ENCODE peak calls at places on chromosomes 3 and 15, in five cellular contexts. One of them, this sample, is unnamed.

GRCh38 chr3:106610362-106610997 is 741.7 kb upstream of the CBLB start:
- DNase-seq in neuronal stem cell: no peak
- DNase-seq in IMR-90: peak; percentile 53
- DNase-seq in trophoblast cell: no peak
- DNase-seq in mesenchymal stem cell: no peak
- DNase-seq in this sample: no peak

GRCh38 chr3:107962946-107963345 is 127.9 kb downstream of the CD47 start:
- DNase-seq in neuronal stem cell: no peak
- DNase-seq in IMR-90: peak; percentile 36
- DNase-seq in trophoblast cell: peak; percentile 33
- DNase-seq in mesenchymal stem cell: peak; percentile 13
- DNase-seq in this sample: no peak

GRCh38 chr15:57301307-57301706 is 75.0 kb upstream of the CGNL1 start:
- DNase-seq in neuronal stem cell: no peak
- DNase-seq in IMR-90: no peak
- DNase-seq in trophoblast cell: no peak
- DNase-seq in mesenchymal stem cell: no peak
- DNase-seq in this sample: no peak

GRCh38 chr3:124935794-124936542 is 1.4 kb upstream of the MUC13 start:
- DNase-seq in neuronal stem cell: no peak
- DNase-seq in IMR-90: no peak
- DNase-seq in trophoblast cell: no peak
- DNase-seq in mesenchymal stem cell: no peak
- DNase-seq in this sample: no peak

GRCh38 chr3:155032918-155033317 is 47.2 kb upstream of the MME start:
- DNase-seq in neuronal stem cell: peak; percentile 15
- DNase-seq in IMR-90: peak; percentile 57
- DNase-seq in trophoblast cell: peak; percentile 25
- DNase-seq in mesenchymal stem cell: peak; percentile 62
- DNase-seq in this sample: no peak

GRCh38 chr3:133782454-133782853 is 23.2 kb upstream of the SRPRB start:
- DNase-seq in neuronal stem cell: no peak
- DNase-seq in IMR-90: no peak
- DNase-seq in trophoblast cell: no peak
- DNase-seq in mesenchymal stem cell: no peak
- DNase-seq in this sample: no peak

GRCh38 chr15:44882499-44882968 is 74.0 kb upstream of the TERB2 start:
- DNase-seq in neuronal stem cell: no peak
- DNase-seq in IMR-90: no peak
- DNase-seq in trophoblast cell: no peak
- DNase-seq in mesenchymal stem cell: no peak
- DNase-seq in this sample: no peak

GRCh38 chr3:155079795-155080546 is at the start of gene MME:
- DNase-seq in neuronal stem cell: peak; percentile 70
- DNase-seq in IMR-90: peak; percentile 73
- DNase-seq in trophoblast cell: peak; percentile 68
- DNase-seq in mesenchymal stem cell: peak; percentile 82
- DNase-seq in this sample: peak; percentile 94

GRCh38 chr3:188085596-188086560 is 68.1 kb upstream of the LPP start:
- DNase-seq in neuronal stem cell: no peak
- DNase-seq in IMR-90: no peak
- DNase-seq in trophoblast cell: no peak
- DNase-seq in mesenchymal stem cell: no peak
- DNase-seq in this sample: no peak

GRCh38 chr15:64046347-64047153 is at the start of gene DAPK2:
- DNase-seq in neuronal stem cell: peak; percentile 70
- DNase-seq in IMR-90: peak; percentile 34
- DNase-seq in trophoblast cell: peak; percentile 73
- DNase-seq in mesenchymal stem cell: peak; percentile 49
- DNase-seq in this sample: peak; percentile 77

GRCh38 chr15:92226020-92226612 is 167.6 kb upstream of the ST8SIA2 start:
- DNase-seq in neuronal stem cell: no peak
- DNase-seq in IMR-90: no peak
- DNase-seq in trophoblast cell: peak; percentile 41
- DNase-seq in mesenchymal stem cell: no peak
- DNase-seq in this sample: peak; percentile 45

GRCh38 chr3:133865136-133865855 is 30.4 kb downstream of the RAB6B start:
- DNase-seq in neuronal stem cell: no peak
- DNase-seq in IMR-90: no peak
- DNase-seq in trophoblast cell: no peak
- DNase-seq in mesenchymal stem cell: no peak
- DNase-seq in this sample: no peak

GRCh38 chr3:52896613-52897012 is 735 bp downstream of the STIMATE start:
- DNase-seq in neuronal stem cell: no peak
- DNase-seq in IMR-90: no peak
- DNase-seq in trophoblast cell: peak; percentile 6
- DNase-seq in mesenchymal stem cell: no peak
- DNase-seq in this sample: peak; percentile 67

GRCh38 chr15:87575896-87576295 is 680.6 kb downstream of the NTRK3 start:
- DNase-seq in neuronal stem cell: no peak
- DNase-seq in IMR-90: no peak
- DNase-seq in trophoblast cell: no peak
- DNase-seq in mesenchymal stem cell: no peak
- DNase-seq in this sample: no peak

GRCh38 chr3:37458162-37458895 is 283.9 kb upstream of the LRRFIP2 start:
- DNase-seq in neuronal stem cell: no peak
- DNase-seq in IMR-90: no peak
- DNase-seq in trophoblast cell: no peak
- DNase-seq in mesenchymal stem cell: no peak
- DNase-seq in this sample: no peak

GRCh38 chr3:129611812-129612349 is 5.4 kb upstream of the PLXND1 start:
- DNase-seq in neuronal stem cell: no peak
- DNase-seq in IMR-90: peak; percentile 49
- DNase-seq in trophoblast cell: peak; percentile 92
- DNase-seq in mesenchymal stem cell: peak; percentile 84
- DNase-seq in this sample: peak; percentile 88

GRCh38 chr15:74129411-74130088 is 836 bp upstream of the ISLR2 start:
- DNase-seq in neuronal stem cell: no peak
- DNase-seq in IMR-90: no peak
- DNase-seq in trophoblast cell: no peak
- DNase-seq in mesenchymal stem cell: no peak
- DNase-seq in this sample: peak; percentile 73

GRCh38 chr3:102673271-102674115 is 238.7 kb downstream of the ZPLD1 start:
- DNase-seq in neuronal stem cell: peak; percentile 79
- DNase-seq in IMR-90: peak; percentile 21
- DNase-seq in trophoblast cell: peak; percentile 62
- DNase-seq in mesenchymal stem cell: peak; percentile 40
- DNase-seq in this sample: peak; percentile 70

GRCh38 chr3:47961815-47962606 is 54.2 kb downstream of the MAP4 start:
- DNase-seq in neuronal stem cell: no peak
- DNase-seq in IMR-90: no peak
- DNase-seq in trophoblast cell: peak; percentile 37
- DNase-seq in mesenchymal stem cell: peak; percentile 29
- DNase-seq in this sample: no peak

GRCh38 chr15:55907797-55908196 is 85.6 kb downstream of the NEDD4 start:
- DNase-seq in neuronal stem cell: no peak
- DNase-seq in IMR-90: peak; percentile 99
- DNase-seq in trophoblast cell: peak; percentile 87
- DNase-seq in mesenchymal stem cell: peak; percentile 94
- DNase-seq in this sample: no peak

GRCh38 chr15:69751575-69751974 is 299.0 kb downstream of the RPLP1 start:
- DNase-seq in neuronal stem cell: no peak
- DNase-seq in IMR-90: no peak
- DNase-seq in trophoblast cell: no peak
- DNase-seq in mesenchymal stem cell: peak; percentile 60
- DNase-seq in this sample: no peak

GRCh38 chr3:61650276-61650675 is 88.9 kb downstream of the PTPRG start:
- DNase-seq in neuronal stem cell: no peak
- DNase-seq in IMR-90: peak; percentile 85
- DNase-seq in trophoblast cell: no peak
- DNase-seq in mesenchymal stem cell: no peak
- DNase-seq in this sample: no peak

GRCh38 chr3:55486857-55487375 is at the start of gene WNT5A:
- DNase-seq in neuronal stem cell: peak; percentile 51
- DNase-seq in IMR-90: no peak
- DNase-seq in trophoblast cell: peak; percentile 41
- DNase-seq in mesenchymal stem cell: peak; percentile 65
- DNase-seq in this sample: peak; percentile 77

GRCh38 chr3:112676659-112677234 is 35.8 kb upstream of the CCDC80 start:
- DNase-seq in neuronal stem cell: no peak
- DNase-seq in IMR-90: peak; percentile 99
- DNase-seq in trophoblast cell: peak; percentile 78
- DNase-seq in mesenchymal stem cell: peak; percentile 97
- DNase-seq in this sample: peak; percentile 43

GRCh38 chr3:101676765-101677435 is at the start of gene ZBTB11:
- DNase-seq in neuronal stem cell: peak; percentile 100
- DNase-seq in IMR-90: peak; percentile 100
- DNase-seq in trophoblast cell: peak; percentile 100
- DNase-seq in mesenchymal stem cell: peak; percentile 100
- DNase-seq in this sample: peak; percentile 99

GRCh38 chr3:129602730-129603560 is 3.5 kb downstream of the PLXND1 start:
- DNase-seq in neuronal stem cell: no peak
- DNase-seq in IMR-90: peak; percentile 95
- DNase-seq in trophoblast cell: no peak
- DNase-seq in mesenchymal stem cell: peak; percentile 99
- DNase-seq in this sample: peak; percentile 79

GRCh38 chr3:153714588-153715285 is 406.5 kb upstream of the ARHGEF26 start:
- DNase-seq in neuronal stem cell: no peak
- DNase-seq in IMR-90: no peak
- DNase-seq in trophoblast cell: no peak
- DNase-seq in mesenchymal stem cell: no peak
- DNase-seq in this sample: no peak

DNA sequence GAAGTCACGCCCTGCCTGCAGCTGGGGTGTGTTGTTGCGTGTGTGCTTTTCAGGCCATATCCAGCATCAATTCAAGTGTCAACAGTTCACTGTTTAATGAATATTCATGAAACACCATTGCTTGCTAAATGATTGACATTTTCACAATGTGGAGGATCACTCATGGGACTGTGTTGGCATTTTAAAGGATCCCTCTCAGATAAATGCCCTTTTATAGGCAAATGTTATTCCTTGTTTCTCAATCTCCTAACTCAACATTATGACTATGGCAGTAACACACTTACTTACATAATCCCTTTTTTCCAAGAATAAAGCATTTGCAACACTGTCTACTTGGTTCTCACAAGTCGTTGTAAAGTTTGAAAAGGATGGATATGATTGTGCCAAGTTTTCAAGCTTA is 511.4 kb downstream of the GABRG3 start:
- DNase-seq in neuronal stem cell: no peak
- DNase-seq in IMR-90: no peak
- DNase-seq in trophoblast cell: no peak
- DNase-seq in mesenchymal stem cell: no peak
- DNase-seq in this sample: no peak
- H2BK5ac ChIP-seq in neuronal stem cell: no peak overlapping the region
- H2BK5ac ChIP-seq in IMR-90: no peak overlapping the region
- H2BK5ac ChIP-seq in trophoblast cell: no peak overlapping the region
- H2BK5ac ChIP-seq in mesenchymal stem cell: no peak overlapping the region
- H2BK5ac ChIP-seq in this sample: no peak overlapping the region

DNA sequence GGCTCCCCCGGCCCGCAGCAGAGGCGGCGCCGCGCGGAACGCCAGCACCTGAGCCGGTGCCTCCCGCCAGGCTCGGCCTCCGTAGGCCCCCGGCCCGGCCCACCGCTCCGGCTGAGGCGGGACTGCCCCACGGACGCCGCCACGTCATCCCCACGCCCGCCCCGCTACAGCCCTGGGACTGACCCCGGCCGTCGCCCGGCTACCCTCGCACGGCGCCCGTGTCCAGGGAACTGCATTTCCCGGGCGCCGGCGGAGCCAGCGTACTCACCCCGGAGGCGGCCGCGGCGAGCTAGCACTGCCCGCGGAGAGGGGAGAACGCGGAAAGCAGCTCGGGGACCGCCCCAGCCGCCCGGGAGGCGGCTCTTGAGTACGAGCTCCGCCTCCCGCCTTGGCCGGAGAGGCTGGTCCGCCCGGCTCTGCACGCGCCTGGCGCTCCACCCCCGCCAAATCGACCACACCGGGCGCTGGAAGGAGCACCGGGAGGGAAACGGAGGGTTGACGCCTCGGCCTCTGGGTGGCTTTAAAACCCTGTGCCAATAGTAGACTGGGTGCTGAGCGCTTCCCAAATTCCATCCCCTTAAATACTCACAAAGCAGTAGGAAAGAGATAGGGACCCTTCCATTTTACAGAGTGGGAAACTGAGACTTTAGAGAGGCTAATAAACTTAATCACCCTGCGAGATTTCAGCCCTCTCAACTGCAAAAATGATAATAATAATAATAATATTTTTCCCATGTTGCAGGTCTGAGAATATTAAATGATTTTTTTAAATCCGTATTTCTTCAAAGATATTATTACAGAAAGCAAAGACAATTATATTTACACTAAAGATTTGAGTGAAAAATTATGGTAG is at the start of gene B4GALT4:
- DNase-seq in neuronal stem cell: peak; percentile 83
- DNase-seq in IMR-90: peak; percentile 84
- DNase-seq in trophoblast cell: peak; percentile 89
- DNase-seq in mesenchymal stem cell: peak; percentile 91
- DNase-seq in this sample: peak; percentile 89
- H3K18ac ChIP-seq in neuronal stem cell: peak within 1 kb of the TSS; percentile 91
- H3K18ac ChIP-seq in IMR-90: peak within 1 kb of the TSS; percentile 31
- H3K18ac ChIP-seq in trophoblast cell: peak within 1 kb of the TSS; percentile 87
- H3K18ac ChIP-seq in mesenchymal stem cell: peak within 1 kb of the TSS; percentile 86
- H3K18ac ChIP-seq in this sample: no peak within 1 kb of the TSS

DNA sequence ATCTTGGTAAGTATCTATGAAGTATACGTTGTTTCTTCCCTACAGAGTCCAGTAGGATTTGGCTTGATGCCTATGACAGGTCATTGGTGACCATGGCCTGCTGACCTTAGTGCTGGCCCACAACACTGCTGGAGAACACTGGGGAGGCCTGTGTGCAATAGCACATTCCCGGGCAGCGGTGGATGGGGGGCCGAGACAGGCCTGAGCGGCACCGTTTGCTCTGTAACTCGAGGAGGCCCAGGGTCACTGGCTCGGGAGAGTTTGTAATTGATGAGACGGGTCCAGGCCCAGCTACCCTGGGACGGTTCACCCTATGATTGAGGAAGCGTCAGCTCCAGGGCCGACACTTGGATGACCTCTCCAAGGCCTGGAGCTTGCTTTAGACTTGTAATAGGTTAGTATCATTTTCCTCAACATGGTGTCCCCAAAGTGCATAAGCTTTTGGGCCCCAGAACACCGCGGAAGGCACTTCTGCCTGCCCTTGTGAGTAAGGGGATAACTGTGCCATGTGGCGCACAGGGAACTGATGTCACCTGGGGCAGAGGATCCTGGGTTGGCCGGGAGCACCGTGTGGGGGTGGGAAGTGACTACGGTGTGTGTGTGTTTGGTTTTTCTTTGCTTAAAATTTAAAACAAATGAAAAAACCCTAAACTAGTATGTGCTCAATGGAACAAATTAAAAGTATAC is 12.0 kb downstream of the TRPM1 start:
- DNase-seq in neuronal stem cell: no peak
- DNase-seq in IMR-90: no peak
- DNase-seq in trophoblast cell: no peak
- DNase-seq in mesenchymal stem cell: no peak
- DNase-seq in this sample: no peak
- H2AFZ ChIP-seq in neuronal stem cell: no peak overlapping the region
- H2AFZ ChIP-seq in IMR-90: no peak overlapping the region
- H2AFZ ChIP-seq in trophoblast cell: no peak overlapping the region
- H2AFZ ChIP-seq in mesenchymal stem cell: no peak overlapping the region
- H2AFZ ChIP-seq in this sample: no peak overlapping the region

DNA sequence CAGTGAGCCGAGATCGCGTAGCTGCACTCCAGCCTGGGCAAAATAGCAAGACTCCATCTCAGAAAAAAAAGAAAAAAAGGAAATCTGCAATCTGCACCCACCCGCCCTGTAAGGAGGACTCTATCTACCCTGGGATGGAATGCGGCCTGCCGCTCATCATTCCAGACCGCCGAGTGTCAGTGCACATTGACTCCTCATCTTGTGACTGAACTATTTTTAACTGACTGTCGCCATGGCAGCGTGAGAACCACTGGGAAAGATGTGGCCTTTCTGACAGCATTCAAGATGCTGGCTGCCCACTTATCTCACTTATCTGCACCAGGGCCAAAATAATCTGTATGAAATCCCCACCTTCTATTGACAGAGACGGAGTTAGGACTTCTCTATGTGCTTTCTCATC is 38.8 kb upstream of the ANKRD34C start:
- DNase-seq in neuronal stem cell: no peak
- DNase-seq in IMR-90: no peak
- DNase-seq in trophoblast cell: peak; percentile 95
- DNase-seq in mesenchymal stem cell: peak; percentile 7
- DNase-seq in this sample: no peak
- H2BK5ac ChIP-seq in neuronal stem cell: no peak overlapping the region
- H2BK5ac ChIP-seq in IMR-90: no peak overlapping the region
- H2BK5ac ChIP-seq in trophoblast cell: no peak overlapping the region
- H2BK5ac ChIP-seq in mesenchymal stem cell: no peak overlapping the region
- H2BK5ac ChIP-seq in this sample: no peak overlapping the region